ENCODE peak calls at places on chromosomes 5 and 9, in ten cellular contexts. G is heart left ventricle, R is bronchial epithelial cell, U is suprapubic skin, P is AG09309, Z is BJ, T is GM06990, F is uterus, V is astrocyte of the cerebellum, D is astrocyte. O is an unnamed sample.

GRCh38 chr9:93125331-93125894 is 8.6 kb downstream of the NINJ1 start:
- DNase-seq in R (no peak), D (no peak), U (peak; percentile 45), P (no peak), Z (no peak), T (no peak), V (no peak), F (no peak), G (peak; percentile 9), O (no peak)

GRCh38 chr9:99059074-99059894 is 45.6 kb upstream of the TGFBR1 start:
- DNase-seq in U (no peak), Z (no peak), P (no peak), V (no peak), G (no peak), F (no peak), R (no peak), D (no peak), T (peak; percentile 59), O (no peak)

GRCh38 chr9:35515766-35516165 is 25.9 kb downstream of the RUSC2 start:
- DNase-seq in P (no peak), Z (no peak), T (no peak), V (no peak), F (no peak), R (peak; percentile 24), U (no peak), D (no peak), G (no peak), O (no peak)

GRCh38 chr5:129358069-129358468 is 102.0 kb upstream of the ADAMTS19 start:
- DNase-seq in T (no peak), R (no peak), F (no peak), G (no peak), Z (no peak), D (no peak), P (no peak), U (no peak), V (no peak), O (no peak)

GRCh38 chr5:1727571-1727970 is 72.1 kb downstream of the MRPL36 start:
- DNase-seq in G (no peak), P (no peak), T (no peak), Z (no peak), D (no peak), F (no peak), V (no peak), U (peak; percentile 70), R (no peak), O (no peak)

GRCh38 chr5:55993013-55993412 is 1.8 kb downstream of the IL6ST start:
- DNase-seq in D (no peak), U (no peak), F (peak; percentile 29), V (no peak), Z (no peak), R (peak; percentile 32), G (no peak), P (no peak), T (no peak), O (no peak)

GRCh38 chr5:107367480-107367879 is 303.3 kb downstream of the EFNA5 start:
- DNase-seq in F (no peak), V (no peak), R (no peak), D (no peak), P (no peak), U (no peak), G (no peak), Z (no peak), T (no peak), O (no peak)

GRCh38 chr9:79603222-79603925 is 31.6 kb downstream of the TLE4 start:
- DNase-seq in R (no peak), U (no peak), Z (no peak), T (no peak), P (no peak), F (no peak), D (peak; percentile 45), G (no peak), V (peak; percentile 39), O (no peak)

GRCh38 chr9:127813739-127814226 is 11.1 kb downstream of the FPGS start:
- DNase-seq in V (no peak), Z (no peak), P (no peak), D (no peak), F (no peak), U (no peak), G (no peak), R (no peak), T (no peak), O (no peak)

GRCh38 chr5:68680376-68680775 is 413.4 kb upstream of the SLC30A5 start:
- DNase-seq in P (peak; percentile 18), F (no peak), G (no peak), V (no peak), U (no peak), D (no peak), T (no peak), Z (no peak), R (no peak), O (no peak)

DNA sequence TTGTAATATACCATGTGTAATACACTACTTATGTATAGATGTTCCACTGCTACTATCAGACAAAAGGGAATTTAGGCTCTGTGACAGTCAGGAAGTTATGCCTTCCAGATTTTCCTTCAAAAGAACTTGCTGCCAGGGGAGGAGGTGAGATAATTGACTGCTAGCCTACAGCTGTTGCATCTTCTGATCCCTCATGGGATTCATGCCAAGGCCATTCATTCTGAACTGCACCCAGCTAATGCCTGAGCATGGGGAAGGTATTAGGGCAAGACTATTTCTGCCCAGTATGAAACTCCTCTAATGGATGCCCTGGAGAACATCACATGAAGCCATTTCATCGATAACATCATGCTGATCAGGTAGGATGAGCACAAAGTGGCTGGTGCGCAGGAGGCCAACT is 746.5 kb upstream of the ZNF608 start:
- DNase-seq in Z (no peak), F (no peak), R (no peak), G (no peak), U (no peak), P (no peak), D (no peak), V (no peak), T (no peak), O (no peak)
- H3K4me3 ChIP-seq in Z (no peak overlapping the region), F (no peak overlapping the region), R (no peak overlapping the region), G (no peak overlapping the region), U (no peak overlapping the region), P (no peak overlapping the region), D (no peak overlapping the region), V (no peak overlapping the region), T (no peak overlapping the region), O (no peak overlapping the region)

GRCh38 chr5:136374638-136375037 is 9.3 kb upstream of the TRPC7 start:
- DNase-seq in G (no peak), R (peak; percentile 10), P (no peak), U (no peak), Z (no peak), D (no peak), T (no peak), V (no peak), F (no peak), O (no peak)

GRCh38 chr5:136375920-136376319 is 10.6 kb upstream of the TRPC7 start:
- DNase-seq in R (peak; percentile 18), P (no peak), D (no peak), T (no peak), U (no peak), V (no peak), F (no peak), G (no peak), Z (no peak), O (no peak)

GRCh38 chr5:136374003-136374402 is 8.7 kb upstream of the TRPC7 start:
- DNase-seq in U (no peak), R (peak; percentile 88), P (no peak), G (no peak), Z (no peak), F (no peak), V (no peak), T (no peak), D (peak; percentile 10), O (no peak)
- TF ChIP-seq CTCF in U (no peak), R (peak; percentile 57), P (peak; percentile 15), G (no peak), Z (peak; percentile 43), F (no peak), V (peak; percentile 7), T (peak; percentile 47), D (no peak), O (peak; percentile 42)

GRCh38 chr9:112173489-112174222 is 1.4 kb downstream of the SUSD1 start:
- DNase-seq in F (no peak), D (no peak), V (no peak), P (no peak), T (no peak), R (no peak), Z (no peak), G (no peak), U (no peak), O (no peak)
- H3K4me3 ChIP-seq in F (no peak overlapping the region), D (no peak overlapping the region), V (no peak overlapping the region), P (no peak overlapping the region), T (peak overlapping the region; percentile 58), R (no peak overlapping the region), Z (no peak overlapping the region), G (peak overlapping the region; percentile 53), U (peak overlapping the region; percentile 86), O (no peak overlapping the region)

DNA sequence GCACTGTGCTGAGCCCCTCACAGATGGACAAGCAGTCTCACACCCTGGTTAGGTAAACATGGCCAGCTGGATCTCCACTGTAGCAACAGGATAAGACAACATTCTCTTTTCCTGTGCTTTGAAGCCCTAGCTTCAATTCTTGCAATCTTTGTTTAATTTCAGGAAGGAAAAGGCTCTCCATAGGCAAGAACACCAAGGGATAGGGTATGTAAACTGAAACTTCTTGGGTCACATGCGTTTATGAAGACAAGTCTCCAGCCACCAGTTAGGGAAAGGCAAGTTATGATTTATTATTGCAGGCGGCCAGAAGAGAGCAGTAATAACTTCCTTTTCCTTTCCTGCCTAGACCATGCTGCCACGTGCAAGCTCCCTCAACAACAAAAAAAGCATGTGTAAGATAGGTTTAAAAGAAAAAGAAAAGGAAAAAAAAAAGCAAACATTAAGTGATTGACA is 50.1 kb upstream of the POU5F2 start:
- DNase-seq in D (no peak), G (no peak), T (no peak), R (no peak), P (no peak), V (no peak), F (no peak), Z (no peak), U (no peak), O (no peak)
- TF ChIP-seq CTCF in D (no peak), G (no peak), T (no peak), R (no peak), P (no peak), V (no peak), F (no peak), Z (no peak), U (no peak), O (no peak)

DNA sequence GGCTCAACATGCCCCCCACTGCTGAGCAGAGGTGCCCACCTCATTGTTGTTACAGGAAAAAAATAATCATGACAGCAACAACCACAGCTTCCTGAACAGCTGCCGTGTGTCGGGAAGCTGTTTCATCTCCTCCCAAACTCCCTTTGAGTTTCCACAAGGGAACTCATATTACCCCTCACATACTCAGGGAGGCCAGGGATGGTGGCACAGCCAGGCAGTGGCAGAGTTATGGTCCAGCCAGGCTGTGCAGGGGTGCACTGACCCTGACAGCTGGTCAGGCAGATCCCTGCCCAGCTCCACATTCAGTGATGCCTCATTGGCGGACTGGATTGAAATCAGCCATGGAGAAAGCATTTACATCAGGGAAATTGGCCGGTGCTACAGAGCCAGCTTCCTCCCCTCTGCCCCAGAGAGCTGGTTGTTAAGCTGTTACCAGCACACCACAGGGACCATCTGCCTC is 37.3 kb downstream of the SARDH start:
- DNase-seq in Z (no peak), G (peak; percentile 34), V (no peak), P (no peak), D (no peak), U (no peak), T (no peak), R (no peak), F (no peak), O (no peak)
- H3K4me3 ChIP-seq in Z (no peak overlapping the region), G (no peak overlapping the region), V (no peak overlapping the region), P (no peak overlapping the region), D (no peak overlapping the region), U (no peak overlapping the region), T (no peak overlapping the region), R (no peak overlapping the region), F (no peak overlapping the region), O (no peak overlapping the region)

GRCh38 chr9:137294684-137295312 is 7.3 kb downstream of the NRARP start:
- DNase-seq in U (no peak), Z (no peak), F (no peak), V (no peak), R (no peak), D (no peak), T (no peak), P (no peak), G (peak; percentile 63), O (no peak)
- TF ChIP-seq CTCF in U (no peak), Z (peak; percentile 39), F (no peak), V (peak; percentile 40), R (peak; percentile 2), D (peak; percentile 17), T (peak; percentile 43), P (peak; percentile 45), G (peak; percentile 30), O (peak; percentile 43)

O was measured in AG04449.